ENCODE peak calls at places on chromosomes 2 and 18, in five cellular contexts. One of them, this sample, is unnamed. For H3K27me3 and H3K4me1, the result is how much of the 10 kb centered on the place peaks cover.

GRCh38 chr2:11750917-11751316 is 4.5 kb downstream of the LPIN1 start:
- DNase-seq in upper lobe of right lung: no peak
- DNase-seq in cardiac muscle cell: no peak
- DNase-seq in heart right ventricle: no peak
- DNase-seq in spleen: no peak
- DNase-seq in this sample: no peak

GRCh38 chr2:216700778-216701177 is 5.4 kb upstream of the IGFBP5 start:
- DNase-seq in cardiac muscle cell: no peak
- DNase-seq in spleen: no peak
- DNase-seq in heart right ventricle: no peak
- DNase-seq in upper lobe of right lung: no peak
- DNase-seq in this sample: no peak

GRCh38 chr18:24128700-24129099 is 10.2 kb upstream of the CABYR start:
- DNase-seq in heart right ventricle: no peak
- DNase-seq in spleen: no peak
- DNase-seq in upper lobe of right lung: no peak
- DNase-seq in cardiac muscle cell: no peak
- DNase-seq in this sample: no peak

GRCh38 chr2:223725494-223725893 is 111.9 kb downstream of the AP1S3 start:
- DNase-seq in spleen: peak
- DNase-seq in heart right ventricle: peak
- DNase-seq in upper lobe of right lung: no peak
- DNase-seq in cardiac muscle cell: peak
- DNase-seq in this sample: no peak

GRCh38 chr2:156708051-156708450 is 271.9 kb downstream of the GPD2 start:
- DNase-seq in spleen: no peak
- DNase-seq in heart right ventricle: no peak
- DNase-seq in cardiac muscle cell: no peak
- DNase-seq in upper lobe of right lung: no peak
- DNase-seq in this sample: no peak

GRCh38 chr2:112787294-112787693 is 3.0 kb upstream of the IL1A start:
- DNase-seq in heart right ventricle: no peak
- DNase-seq in cardiac muscle cell: peak
- DNase-seq in upper lobe of right lung: no peak
- DNase-seq in spleen: no peak
- DNase-seq in this sample: no peak

GRCh38 chr2:190582761-190583506 is 48.4 kb upstream of the NEMP2 start:
- DNase-seq in heart right ventricle: no peak
- DNase-seq in cardiac muscle cell: no peak
- DNase-seq in spleen: no peak
- DNase-seq in upper lobe of right lung: no peak
- DNase-seq in this sample: no peak

GRCh38 chr18:23825978-23826405 is 136.7 kb downstream of the LAMA3 start:
- DNase-seq in cardiac muscle cell: peak
- DNase-seq in upper lobe of right lung: no peak
- DNase-seq in heart right ventricle: peak
- DNase-seq in spleen: no peak
- DNase-seq in this sample: no peak

GRCh38 chr2:237888389-237888788 is 29.0 kb downstream of the RAMP1 start:
- DNase-seq in upper lobe of right lung: no peak
- DNase-seq in heart right ventricle: no peak
- DNase-seq in cardiac muscle cell: peak
- DNase-seq in spleen: no peak
- DNase-seq in this sample: no peak

GRCh38 chr2:189164732-189165131 is 14.8 kb downstream of the COL5A2 start:
- DNase-seq in spleen: no peak
- DNase-seq in heart right ventricle: no peak
- DNase-seq in cardiac muscle cell: peak
- DNase-seq in upper lobe of right lung: no peak
- DNase-seq in this sample: no peak

GRCh38 chr2:240567137-240567871 is 980 bp upstream of the RNPEPL1 start:
- DNase-seq in upper lobe of right lung: peak
- DNase-seq in heart right ventricle: peak
- DNase-seq in spleen: peak
- DNase-seq in cardiac muscle cell: no peak
- DNase-seq in this sample: peak

GRCh38 chr2:233447506-233448219 is 93.4 kb downstream of the DGKD start:
- DNase-seq in heart right ventricle: no peak
- DNase-seq in upper lobe of right lung: peak
- DNase-seq in cardiac muscle cell: no peak
- DNase-seq in spleen: peak
- DNase-seq in this sample: peak

GRCh38 chr2:195520671-195521155 is 136.3 kb upstream of the SLC39A10 start:
- DNase-seq in upper lobe of right lung: no peak
- DNase-seq in spleen: no peak
- DNase-seq in heart right ventricle: no peak
- DNase-seq in cardiac muscle cell: peak
- DNase-seq in this sample: no peak

GRCh38 chr2:233424028-233424951 is 70.0 kb downstream of the DGKD start:
- DNase-seq in spleen: no peak
- DNase-seq in upper lobe of right lung: peak
- DNase-seq in heart right ventricle: peak
- DNase-seq in cardiac muscle cell: peak
- DNase-seq in this sample: peak

GRCh38 chr2:10915236-10915635 is 3.5 kb downstream of the KCNF1 start:
- DNase-seq in cardiac muscle cell: no peak
- DNase-seq in upper lobe of right lung: peak
- DNase-seq in spleen: no peak
- DNase-seq in heart right ventricle: no peak
- DNase-seq in this sample: no peak

GRCh38 chr2:229408356-229408755 is 137.3 kb upstream of the PID1 start:
- DNase-seq in upper lobe of right lung: no peak
- DNase-seq in spleen: no peak
- DNase-seq in heart right ventricle: no peak
- DNase-seq in cardiac muscle cell: peak
- DNase-seq in this sample: no peak

GRCh38 chr2:74584088-74584645 is 29.6 kb downstream of the DOK1 start:
- DNase-seq in upper lobe of right lung: no peak
- DNase-seq in heart right ventricle: no peak
- DNase-seq in cardiac muscle cell: peak
- DNase-seq in spleen: no peak
- DNase-seq in this sample: no peak

GRCh38 chr2:36173760-36174362 is 181.7 kb upstream of the CRIM1 start:
- DNase-seq in spleen: no peak
- DNase-seq in cardiac muscle cell: no peak
- DNase-seq in heart right ventricle: no peak
- DNase-seq in upper lobe of right lung: no peak
- DNase-seq in this sample: no peak

GRCh38 chr18:49656098-49656591 is 94.3 kb downstream of the LIPG start:
- DNase-seq in heart right ventricle: no peak
- DNase-seq in cardiac muscle cell: no peak
- DNase-seq in spleen: peak
- DNase-seq in upper lobe of right lung: no peak
- DNase-seq in this sample: no peak

GRCh38 chr2:231472816-231473215 is 8.5 kb upstream of the NCL start:
- DNase-seq in cardiac muscle cell: no peak
- DNase-seq in spleen: no peak
- DNase-seq in upper lobe of right lung: no peak
- DNase-seq in heart right ventricle: no peak
- DNase-seq in this sample: no peak

GRCh38 chr2:13003500-13003899 is 286.8 kb downstream of the TRIB2 start:
- DNase-seq in upper lobe of right lung: no peak
- DNase-seq in heart right ventricle: no peak
- DNase-seq in cardiac muscle cell: peak
- DNase-seq in spleen: no peak
- DNase-seq in this sample: no peak

GRCh38 chr2:165874445-165875039 is 79.0 kb downstream of the TTC21B start:
- DNase-seq in cardiac muscle cell: peak
- DNase-seq in heart right ventricle: no peak
- DNase-seq in upper lobe of right lung: no peak
- DNase-seq in spleen: no peak
- DNase-seq in this sample: no peak

GRCh38 chr18:41146301-41146700 is 808.7 kb upstream of the PIK3C3 start:
- DNase-seq in spleen: no peak
- DNase-seq in heart right ventricle: no peak
- DNase-seq in upper lobe of right lung: no peak
- DNase-seq in cardiac muscle cell: no peak
- DNase-seq in this sample: no peak

GRCh38 chr2:127623388-127624320 is 22.3 kb upstream of the GPR17 start:
- DNase-seq in upper lobe of right lung: peak
- DNase-seq in spleen: peak
- DNase-seq in heart right ventricle: no peak
- DNase-seq in cardiac muscle cell: peak
- DNase-seq in this sample: peak

GRCh38 chr2:112253261-112253807 is 1.5 kb downstream of the ZC3H8 start:
- DNase-seq in upper lobe of right lung: no peak
- DNase-seq in spleen: no peak
- DNase-seq in heart right ventricle: no peak
- DNase-seq in cardiac muscle cell: no peak
- DNase-seq in this sample: no peak

GRCh38 chr18:40851014-40851429 is 1104.0 kb upstream of the PIK3C3 start:
- DNase-seq in cardiac muscle cell: peak
- DNase-seq in spleen: no peak
- DNase-seq in upper lobe of right lung: no peak
- DNase-seq in heart right ventricle: no peak
- DNase-seq in this sample: no peak

GRCh38 chr2:66748939-66749338 is 314.0 kb downstream of the MEIS1 start:
- DNase-seq in spleen: no peak
- DNase-seq in upper lobe of right lung: no peak
- DNase-seq in heart right ventricle: no peak
- DNase-seq in cardiac muscle cell: no peak
- DNase-seq in this sample: no peak

GRCh38 chr2:214706986-214707385 is 102.5 kb downstream of the BARD1 start:
- DNase-seq in upper lobe of right lung: no peak
- DNase-seq in cardiac muscle cell: peak
- DNase-seq in spleen: no peak
- DNase-seq in heart right ventricle: no peak
- DNase-seq in this sample: no peak

GRCh38 chr2:240685771-240686371 is 3.2 kb upstream of the AQP12B start:
- DNase-seq in cardiac muscle cell: no peak
- DNase-seq in upper lobe of right lung: peak
- DNase-seq in spleen: no peak
- DNase-seq in heart right ventricle: no peak
- DNase-seq in this sample: no peak

GRCh38 chr18:28212060-28212459 is 35.1 kb upstream of the CDH2 start:
- DNase-seq in cardiac muscle cell: no peak
- DNase-seq in spleen: no peak
- DNase-seq in heart right ventricle: no peak
- DNase-seq in upper lobe of right lung: no peak
- DNase-seq in this sample: no peak

DNA sequence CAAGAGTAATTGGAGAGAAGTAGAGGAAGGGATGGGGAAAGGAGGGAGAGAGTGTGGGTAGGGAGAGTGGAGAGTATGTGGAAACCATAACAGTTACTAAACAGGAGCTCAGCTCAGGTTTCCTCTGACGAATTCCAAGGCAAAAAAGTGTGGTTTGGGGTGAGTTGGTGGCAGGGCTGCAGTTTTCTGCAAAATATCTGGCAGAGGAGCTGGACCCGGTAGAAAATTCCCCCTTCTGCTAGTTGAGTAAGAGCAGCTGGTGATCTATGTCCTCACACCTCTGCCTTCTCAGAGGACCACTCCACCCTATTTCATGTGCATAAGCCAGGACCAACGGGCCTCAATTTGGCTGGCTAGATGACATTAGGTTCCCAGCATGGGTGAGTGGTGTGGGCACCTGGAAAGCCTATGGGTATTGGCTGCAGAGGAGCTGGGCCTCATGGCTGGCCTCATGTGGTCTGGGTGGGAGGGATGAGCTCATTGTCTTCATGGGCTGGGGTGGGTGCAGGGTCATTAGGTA is 13.2 kb downstream of the NRP2 start:
- DNase-seq in cardiac muscle cell: peak
- DNase-seq in upper lobe of right lung: no peak
- DNase-seq in heart right ventricle: no peak
- DNase-seq in spleen: no peak
- DNase-seq in this sample: no peak
- H3K27ac ChIP-seq in cardiac muscle cell: no peak
- H3K27ac ChIP-seq in upper lobe of right lung: no peak
- H3K27ac ChIP-seq in heart right ventricle: no peak
- H3K27ac ChIP-seq in spleen: no peak
- H3K27ac ChIP-seq in this sample: no peak

DNA sequence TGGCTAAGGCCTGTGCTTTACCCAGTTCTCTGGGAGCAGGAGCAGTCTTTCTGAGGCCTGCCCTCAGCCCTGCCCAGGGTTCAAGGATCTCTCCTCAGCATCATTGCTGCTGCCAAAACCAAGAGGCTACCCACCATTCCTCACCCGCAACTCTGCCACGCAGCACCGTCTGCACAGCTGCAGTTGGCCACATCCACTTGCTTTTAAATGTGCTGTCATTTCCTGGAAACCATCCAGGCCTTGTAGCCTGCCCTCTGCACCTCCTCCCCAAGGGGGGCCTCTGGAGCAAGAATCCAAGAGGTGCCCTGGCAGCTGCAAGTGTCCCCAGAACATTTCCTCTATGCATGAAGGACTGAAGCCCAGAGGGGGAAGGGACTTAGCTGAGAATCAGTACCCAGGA is 14.7 kb downstream of the EMX1 start:
- DNase-seq in spleen: no peak
- DNase-seq in upper lobe of right lung: peak
- DNase-seq in heart right ventricle: no peak
- DNase-seq in cardiac muscle cell: peak
- DNase-seq in this sample: no peak
- H3K27me3 ChIP-seq in spleen: under half
- H3K27me3 ChIP-seq in upper lobe of right lung: under half
- H3K27me3 ChIP-seq in heart right ventricle: under half
- H3K27me3 ChIP-seq in cardiac muscle cell: half or more
- H3K27me3 ChIP-seq in this sample: under half

DNA sequence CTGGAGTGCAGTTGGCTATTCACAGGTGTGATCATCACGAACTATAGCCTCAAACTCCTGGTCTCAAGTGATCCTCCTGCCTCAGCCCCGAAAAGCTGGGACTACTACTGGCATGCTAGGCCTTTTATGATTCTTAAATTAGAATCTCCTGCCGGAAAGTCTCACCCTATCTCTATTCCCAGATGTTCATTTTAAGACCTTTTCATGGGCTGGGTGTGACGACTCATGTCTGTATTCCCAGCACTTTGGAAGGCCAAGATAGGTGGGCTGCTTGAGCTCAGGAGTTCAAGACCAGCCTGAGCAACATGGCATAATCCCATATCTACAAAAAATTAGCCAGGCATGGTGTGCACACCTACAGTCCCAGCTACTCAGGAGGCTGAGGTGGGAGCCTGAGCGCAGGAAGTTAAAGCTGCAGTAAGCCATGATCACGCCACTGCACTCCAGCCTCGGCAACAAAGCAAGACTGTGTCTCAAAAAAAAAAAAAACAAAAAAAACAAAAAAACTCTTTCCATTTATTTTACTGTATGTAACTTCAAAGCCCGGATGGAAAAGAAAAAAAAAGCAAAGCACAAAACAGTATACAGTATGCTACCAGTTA is 8.1 kb downstream of the PPP4R3B start:
- DNase-seq in upper lobe of right lung: no peak
- DNase-seq in heart right ventricle: no peak
- DNase-seq in spleen: no peak
- DNase-seq in cardiac muscle cell: no peak
- DNase-seq in this sample: no peak
- H3K4me1 ChIP-seq in upper lobe of right lung: under half
- H3K4me1 ChIP-seq in heart right ventricle: under half
- H3K4me1 ChIP-seq in spleen: under half
- H3K4me1 ChIP-seq in cardiac muscle cell: under half
- H3K4me1 ChIP-seq in this sample: under half

DNA sequence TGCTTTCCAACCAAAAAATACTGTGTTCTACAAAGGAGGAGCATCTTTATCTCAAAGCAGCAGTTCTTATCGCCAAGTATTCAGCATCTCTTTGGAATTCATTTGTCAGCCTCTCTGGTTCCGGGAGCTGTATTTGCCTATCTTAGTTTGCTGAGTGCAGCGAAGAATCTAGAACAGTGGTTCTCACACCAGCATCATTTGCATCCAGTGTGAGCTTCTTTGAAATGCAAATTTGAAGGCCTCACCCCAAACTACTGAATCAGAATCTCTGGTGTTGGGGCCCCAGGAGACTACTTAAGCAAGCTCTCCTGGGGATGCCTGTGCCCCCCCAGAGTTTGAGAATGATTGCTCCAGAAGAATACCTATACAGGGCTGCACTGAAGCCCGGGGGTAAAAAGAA is 1.5 kb upstream of the PTPN2 start:
- DNase-seq in spleen: no peak
- DNase-seq in heart right ventricle: no peak
- DNase-seq in cardiac muscle cell: no peak
- DNase-seq in upper lobe of right lung: no peak
- DNase-seq in this sample: no peak
- H3K27ac ChIP-seq in spleen: peak
- H3K27ac ChIP-seq in heart right ventricle: no peak
- H3K27ac ChIP-seq in cardiac muscle cell: no peak
- H3K27ac ChIP-seq in upper lobe of right lung: no peak
- H3K27ac ChIP-seq in this sample: no peak